ENCODE peak calls at places on chromosome 9, in four cellular contexts. R is brain microvascular endothelial cell, Q is RPMI8226, P is H54. N is an unnamed sample.

GRCh38 chr9:96048116-96048953 is 172.8 kb downstream of the ERCC6L2 start:
- DNase-seq in P (no peak), Q (no peak), R (no peak), N (no peak)

GRCh38 chr9:136142416-136142800 is 23.7 kb upstream of the TMEM250 start:
- DNase-seq in Q (no peak), R (no peak), P (no peak), N (no peak)

GRCh38 chr9:113255431-113255830 is 19.9 kb downstream of the CDC26 start:
- DNase-seq in R (no peak), P (no peak), Q (no peak), N (no peak)

GRCh38 chr9:91758491-91758981 is 191.5 kb downstream of the ROR2 start:
- DNase-seq in R (peak), Q (peak), P (peak), N (peak)

GRCh38 chr9:110623462-110624025 is 44.0 kb upstream of the SVEP1 start:
- DNase-seq in P (peak), R (peak), Q (peak), N (no peak)

GRCh38 chr9:137244486-137245449 is 3.7 kb downstream of the TUBB4B start:
- DNase-seq in Q (no peak), P (no peak), R (no peak), N (no peak)

GRCh38 chr9:83062653-83063527 is at the start of gene RASEF:
- DNase-seq in P (no peak), R (no peak), Q (peak), N (no peak)

GRCh38 chr9:110031511-110032173 is 176.3 kb downstream of the C9orf152 start:
- DNase-seq in R (peak), P (peak), Q (no peak), N (peak)

GRCh38 chr9:107462691-107463090 is 26.9 kb downstream of the KLF4 start:
- DNase-seq in R (peak), P (no peak), Q (no peak), N (no peak)

GRCh38 chr9:135581636-135582426 is 20.3 kb downstream of the PAEP start:
- DNase-seq in P (no peak), Q (no peak), R (no peak), N (no peak)

GRCh38 chr9:9998491-9999287 is 614.1 kb downstream of the PTPRD start:
- DNase-seq in Q (peak), R (no peak), P (no peak), N (no peak)

GRCh38 chr9:35422753-35423152 is 67.2 kb upstream of the RUSC2 start:
- DNase-seq in R (no peak), P (no peak), Q (no peak), N (no peak)

GRCh38 chr9:115014438-115014837 is 84.0 kb upstream of the TNFSF8 start:
- DNase-seq in P (no peak), Q (no peak), R (no peak), N (no peak)

GRCh38 chr9:110125763-110126351 is 82.1 kb downstream of the C9orf152 start:
- DNase-seq in Q (no peak), R (no peak), P (no peak), N (no peak)

GRCh38 chr9:76759726-76760125 is 4.5 kb upstream of the PCA3 start:
- DNase-seq in Q (peak), P (no peak), R (no peak), N (no peak)

GRCh38 chr9:123617952-123618678 is 262.1 kb downstream of the CRB2 start:
- DNase-seq in Q (no peak), R (no peak), P (no peak), N (no peak)

GRCh38 chr9:96725576-96725975 is 52.3 kb downstream of the ZNF510 start:
- DNase-seq in P (no peak), R (no peak), Q (no peak), N (no peak)

GRCh38 chr9:12666813-12667212 is 26.4 kb upstream of the TYRP1 start:
- DNase-seq in P (no peak), R (no peak), Q (no peak), N (no peak)

GRCh38 chr9:129309906-129310305 is 131.8 kb upstream of the IER5L start:
- DNase-seq in Q (no peak), R (no peak), P (no peak), N (no peak)

GRCh38 chr9:35350827-35351549 is 138.9 kb upstream of the RUSC2 start:
- DNase-seq in Q (no peak), P (no peak), R (peak), N (peak)

GRCh38 chr9:115275753-115276152 is 157.8 kb upstream of the TNC start:
- DNase-seq in Q (no peak), P (no peak), R (no peak), N (no peak)

GRCh38 chr9:119639287-119639955 is 270.2 kb upstream of the BRINP1 start:
- DNase-seq in Q (peak), P (no peak), R (no peak), N (no peak)

GRCh38 chr9:4530375-4530774 is 40.1 kb downstream of the SLC1A1 start:
- DNase-seq in Q (no peak), R (no peak), P (no peak), N (peak)

GRCh38 chr9:112558476-112558875 is 71.8 kb downstream of the KIAA1958 start:
- DNase-seq in R (peak), Q (no peak), P (peak), N (peak)

GRCh38 chr9:21070171-21070571 is 7.6 kb downstream of the IFNB1 start:
- DNase-seq in Q (no peak), R (peak), P (peak), N (peak)

GRCh38 chr9:113998529-113999255 is 79.4 kb downstream of the AMBP start:
- DNase-seq in R (no peak), P (no peak), Q (no peak), N (peak)

GRCh38 chr9:124503713-124504529 is 3.3 kb downstream of the NR5A1 start:
- DNase-seq in P (no peak), R (no peak), Q (no peak), N (no peak)

N was measured in hepatic stellate cell.